ENCODE peak calls at places on chromosomes 1 and 21, in six cellular contexts. R is right atrium auricular region, X is cardiac muscle cell, L is astrocyte of the spinal cord, P is heart left ventricle, V is coronary artery. N is an unnamed sample.

GRCh38 chr1:24540906-24541710 is 14.8 kb upstream of the NCMAP start:
- DNase-seq in V (no peak), L (peak; percentile 69), P (no peak), X (no peak), R (no peak), N (no peak)

GRCh38 chr1:232902766-232903357 is 47.5 kb upstream of the NTPCR start:
- DNase-seq in X (no peak), R (no peak), L (no peak), V (no peak), P (no peak), N (no peak)

GRCh38 chr1:11790880-11791715 is 14.7 kb downstream of the MTHFR start:
- DNase-seq in L (peak; percentile 90), X (peak; percentile 89), P (peak; percentile 95), V (peak; percentile 98), R (peak; percentile 98), N (peak; percentile 98)

GRCh38 chr1:6116137-6116536 is 64.0 kb downstream of the CHD5 start:
- DNase-seq in R (no peak), V (no peak), P (no peak), X (no peak), L (peak; percentile 25), N (no peak)

GRCh38 chr1:89833183-89834077 is 12.6 kb downstream of the LRRC8D start:
- DNase-seq in P (no peak), X (no peak), R (no peak), L (no peak), V (no peak), N (no peak)

GRCh38 chr1:17772580-17773215 is 17.6 kb downstream of the ACTL8 start:
- DNase-seq in V (no peak), R (no peak), L (no peak), P (no peak), X (no peak), N (no peak)

GRCh38 chr21:26844258-26845065 is 747 bp downstream of the ADAMTS1 start:
- DNase-seq in V (peak; percentile 82), R (no peak), P (peak; percentile 76), X (peak; percentile 68), L (peak; percentile 63), N (no peak)

GRCh38 chr21:41402231-41402630 is 23.8 kb upstream of the MX1 start:
- DNase-seq in P (no peak), R (no peak), V (peak; percentile 29), X (no peak), L (no peak), N (no peak)

GRCh38 chr1:11796036-11796828 is 9.5 kb downstream of the MTHFR start:
- DNase-seq in V (peak; percentile 60), X (no peak), L (no peak), P (peak; percentile 73), R (no peak), N (no peak)

GRCh38 chr1:89339039-89339438 is 24.8 kb upstream of the GBP6 start:
- DNase-seq in X (no peak), L (no peak), V (no peak), R (no peak), P (no peak), N (no peak)

GRCh38 chr1:160009088-160009487 is 22.7 kb downstream of the PIGM start:
- DNase-seq in P (no peak), V (no peak), R (no peak), L (no peak), X (no peak), N (no peak)

GRCh38 chr1:113783254-113784103 is 24.2 kb upstream of the PHTF1 start:
- DNase-seq in P (peak; percentile 19), X (no peak), R (no peak), V (no peak), L (peak; percentile 45), N (no peak)

GRCh38 chr1:171742577-171742922 is 685 bp upstream of the VAMP4 start:
- DNase-seq in V (no peak), P (peak; percentile 45), L (no peak), X (peak; percentile 62), R (no peak), N (no peak)

GRCh38 chr1:110213143-110213540 is 3.0 kb downstream of the KCNC4 start:
- DNase-seq in V (no peak), P (no peak), X (no peak), L (no peak), R (no peak), N (no peak)

GRCh38 chr1:110211503-110212164 is 1.5 kb downstream of the KCNC4 start:
- DNase-seq in L (no peak), R (no peak), X (no peak), V (no peak), P (no peak), N (no peak)

GRCh38 chr1:110210604-110211502 is 739 bp downstream of the KCNC4 start:
- DNase-seq in V (peak; percentile 80), P (peak; percentile 52), L (peak; percentile 16), X (peak; percentile 62), R (peak; percentile 61), N (no peak)

GRCh38 chr1:110214454-110215404 is 4.6 kb downstream of the KCNC4 start:
- DNase-seq in L (no peak), V (no peak), P (no peak), X (no peak), R (no peak), N (no peak)

DNA sequence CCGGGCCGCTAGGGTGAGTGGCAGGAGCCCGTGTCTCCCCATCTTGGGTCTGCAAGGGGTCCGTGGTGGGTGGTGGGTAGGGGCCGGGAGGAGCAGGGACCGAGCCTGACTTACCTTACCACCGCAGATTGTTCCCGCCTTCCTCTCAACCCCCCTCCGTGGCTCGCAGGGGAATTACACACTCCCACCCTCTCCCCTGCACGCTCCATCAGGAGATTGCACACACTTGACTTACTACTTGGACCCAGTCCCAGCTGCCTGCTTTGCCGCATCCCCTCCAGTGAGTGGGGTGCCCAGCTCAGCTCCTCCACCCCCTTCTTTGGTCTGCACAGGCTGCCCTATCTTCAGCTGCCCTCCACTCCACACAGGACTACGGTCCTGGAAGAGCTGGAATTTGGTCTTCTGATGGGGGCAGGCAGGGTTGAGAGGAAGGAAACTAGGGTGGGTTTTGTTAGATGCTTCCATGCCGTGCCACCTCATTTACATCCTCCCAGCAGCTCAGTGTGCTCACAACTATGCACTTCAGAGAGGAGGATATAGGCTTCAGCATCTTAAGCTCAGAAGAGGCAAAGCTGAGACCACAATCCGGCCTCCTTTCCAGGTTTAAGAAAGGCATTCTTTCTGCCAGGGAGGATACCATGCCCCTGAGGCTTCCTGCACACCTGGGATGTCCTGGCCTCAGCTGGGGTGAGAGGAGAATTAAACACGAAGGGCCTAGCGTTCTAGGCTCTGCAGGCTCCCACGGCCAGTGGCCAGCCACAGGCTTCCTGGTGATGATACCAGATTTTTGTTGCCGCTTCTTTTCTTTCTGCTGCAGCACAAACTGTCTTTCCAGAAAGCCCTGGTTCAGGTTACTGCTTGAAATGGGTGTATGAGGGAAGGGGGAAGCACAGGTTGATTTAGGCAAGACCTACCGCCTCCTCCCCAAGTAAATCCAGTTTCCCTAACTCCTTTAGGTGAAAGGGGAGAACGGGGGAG is 2.3 kb downstream of the KCNC4 start:
- DNase-seq in L (no peak), R (no peak), V (no peak), X (no peak), P (peak; percentile 20), N (no peak)
- TF ChIP-seq CTCF in L (no peak), R (no peak), V (no peak), X (no peak), P (no peak), N (no peak)

GRCh38 chr1:62385923-62386322 is 50.9 kb upstream of the USP1 start:
- DNase-seq in R (no peak), X (no peak), P (no peak), V (no peak), L (no peak), N (no peak)
- H3K4me3 ChIP-seq in R (no peak overlapping the region), X (no peak overlapping the region), P (no peak overlapping the region), V (no peak overlapping the region), L (no peak overlapping the region), N (no peak overlapping the region)

GRCh38 chr21:45640888-45641479 is 2.5 kb upstream of the PCBP3 start:
- DNase-seq in L (peak; percentile 64), P (peak; percentile 35), V (no peak), X (peak; percentile 26), R (no peak), N (peak; percentile 90)

GRCh38 chr21:45638707-45639106 is 4.8 kb upstream of the PCBP3 start:
- DNase-seq in P (no peak), R (no peak), X (no peak), L (no peak), V (no peak), N (no peak)

GRCh38 chr21:45641480-45642035 is 2.0 kb upstream of the PCBP3 start:
- DNase-seq in V (no peak), X (no peak), R (no peak), L (no peak), P (no peak), N (no peak)

GRCh38 chr21:45639206-45640000 is 4.1 kb upstream of the PCBP3 start:
- DNase-seq in V (no peak), P (no peak), L (peak; percentile 3), X (no peak), R (no peak), N (no peak)

DNA sequence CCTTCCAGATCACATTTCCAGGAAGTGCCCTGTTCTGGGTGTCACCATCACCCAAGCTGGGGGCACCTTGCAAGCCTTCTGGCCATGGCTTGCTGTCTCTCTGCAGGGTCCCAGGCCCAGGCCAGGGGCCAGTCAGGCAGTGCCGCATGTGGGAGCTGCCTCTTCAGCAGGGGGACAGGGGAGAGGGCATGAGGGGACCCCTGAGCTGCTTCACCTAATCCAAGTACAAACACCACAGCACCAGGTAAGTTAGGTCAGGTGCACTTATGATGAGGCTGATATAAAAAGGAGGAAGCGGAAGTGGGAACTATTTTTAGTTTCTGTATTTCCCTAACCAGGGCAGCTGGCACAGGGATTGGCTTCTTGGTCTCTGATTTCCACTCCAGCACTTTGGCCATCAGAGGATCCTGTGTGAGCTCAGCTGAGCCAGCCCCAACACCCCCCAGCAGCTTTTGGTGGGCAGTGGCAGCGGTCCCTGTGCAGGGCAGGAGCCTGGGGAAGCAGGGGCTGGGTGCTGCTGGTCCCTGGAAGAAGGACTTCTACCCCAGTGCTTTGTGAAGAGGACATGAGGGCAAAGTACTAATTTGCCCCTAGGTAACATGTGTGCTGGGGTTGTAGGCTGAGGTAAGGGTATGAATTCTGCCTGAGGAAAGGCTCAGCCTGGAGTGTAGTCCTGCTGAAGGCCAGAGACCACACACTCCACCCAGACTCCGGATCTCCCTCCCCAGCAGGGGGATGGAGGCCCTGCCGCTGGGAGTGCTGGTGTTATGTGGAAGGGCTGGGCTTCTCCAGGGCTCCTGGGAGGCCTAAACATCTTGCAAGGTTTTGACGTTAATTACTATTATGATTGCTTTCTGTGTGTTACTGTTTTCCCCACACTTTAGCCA is 3.3 kb upstream of the PCBP3 start:
- DNase-seq in P (no peak), R (no peak), L (no peak), V (no peak), X (no peak), N (no peak)
- TF ChIP-seq CTCF in P (no peak), R (no peak), L (peak; percentile 3), V (no peak), X (no peak), N (no peak)

DNA sequence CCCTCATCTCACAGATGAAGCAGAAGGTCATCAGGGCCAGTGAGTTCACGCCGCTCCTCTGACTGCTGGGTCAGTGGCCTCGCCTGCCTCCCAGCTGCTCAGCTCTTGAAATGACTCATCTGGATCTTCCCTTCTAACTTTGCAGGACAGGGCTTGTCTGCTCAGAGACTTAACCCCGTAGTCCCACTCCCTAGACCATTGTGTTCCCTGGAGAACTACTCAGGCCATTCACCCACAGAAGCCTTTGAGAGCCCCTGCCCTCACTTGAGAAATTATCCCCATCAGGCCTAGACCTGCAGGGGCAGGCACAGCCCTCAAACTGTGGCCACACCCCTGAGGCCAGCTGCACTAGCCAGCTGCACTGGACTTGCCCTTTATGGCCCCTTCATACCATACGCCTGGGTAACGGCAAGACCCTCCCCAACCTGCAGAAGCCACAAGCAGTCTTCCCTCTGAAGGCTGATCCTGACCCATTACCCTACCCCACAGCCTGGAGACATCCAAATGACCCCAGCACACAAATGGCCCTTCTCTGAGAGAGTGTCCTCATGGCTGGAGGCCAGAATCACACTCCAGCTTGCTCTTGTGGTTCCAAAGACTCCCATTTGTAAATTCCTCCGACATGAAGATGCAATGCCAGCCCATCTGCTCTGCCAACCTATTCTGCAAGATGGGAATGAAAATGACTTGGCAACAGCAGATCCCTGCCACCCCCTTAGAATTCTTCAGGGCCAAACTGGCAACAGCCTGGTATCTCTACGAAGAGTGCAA is 33.2 kb downstream of the RCSD1 start:
- DNase-seq in V (no peak), P (peak; percentile 51), L (peak; percentile 6), R (no peak), X (no peak), N (no peak)
- H3K4me3 ChIP-seq in V (no peak overlapping the region), P (no peak overlapping the region), L (no peak overlapping the region), R (no peak overlapping the region), X (no peak overlapping the region), N (no peak overlapping the region)

N was measured in esophagus muscularis mucosa.